ENCODE peak calls at places on chromosomes 11 and 22, in six cellular contexts. I is suprapubic skin; C is IMR-90; W is fibroblast of mammary gland; A is tibial artery; D is CD4-positive, alpha-beta T cell. O is an unnamed sample.

GRCh38 chr11:9265211-9266131 is at the start of gene DENND5A:
- DNase-seq in I (peak; percentile 89), D (peak; percentile 27), W (peak; percentile 74), C (peak; percentile 83), A (peak; percentile 91), O (peak; percentile 98)

GRCh38 chr11:28619870-28620540 is 511.8 kb downstream of the METTL15 start:
- DNase-seq in D (no peak), W (peak; percentile 14), A (no peak), I (no peak), C (peak; percentile 83), O (no peak)

GRCh38 chr11:116529681-116530080 is 243.1 kb downstream of the BUD13 start:
- DNase-seq in I (no peak), A (no peak), C (no peak), W (no peak), D (no peak), O (no peak)

GRCh38 chr11:61711493-61711892 is 31.3 kb downstream of the DAGLA start:
- DNase-seq in A (no peak), I (no peak), C (no peak), W (no peak), D (no peak), O (peak; percentile 70)

GRCh38 chr22:25357056-25357455 is 137.6 kb downstream of the CRYBB2 start:
- DNase-seq in D (no peak), A (peak; percentile 47), C (no peak), W (no peak), I (peak; percentile 50), O (no peak)

GRCh38 chr22:37607912-37608476 is 640 bp upstream of the GGA1 start:
- DNase-seq in W (no peak), I (no peak), A (no peak), D (no peak), C (no peak), O (no peak)

GRCh38 chr11:65427691-65428577 is 5.3 kb downstream of the NEAT1 start:
- DNase-seq in I (peak; percentile 71), W (peak; percentile 88), C (peak; percentile 78), D (peak; percentile 19), A (peak; percentile 69), O (no peak)

GRCh38 chr11:32382339-32383049 is 52.8 kb downstream of the WT1 start:
- DNase-seq in W (no peak), A (no peak), C (no peak), D (no peak), I (no peak), O (no peak)

GRCh38 chr11:118790357-118791014 is 478 bp downstream of the DDX6 start:
- DNase-seq in D (peak; percentile 46), C (peak; percentile 56), I (peak; percentile 84), W (peak; percentile 71), A (peak; percentile 85), O (peak; percentile 39)

GRCh38 chr11:101049123-101049522 is 80.5 kb downstream of the PGR start:
- DNase-seq in C (no peak), I (no peak), W (no peak), D (no peak), A (no peak), O (no peak)

GRCh38 chr11:9015677-9016076 is 11.9 kb upstream of the NRIP3 start:
- DNase-seq in A (peak; percentile 71), C (peak; percentile 78), W (peak; percentile 83), D (peak; percentile 45), I (peak; percentile 70), O (peak; percentile 45)

GRCh38 chr11:65575568-65576231 is at the start of gene EHBP1L1:
- DNase-seq in I (no peak), W (peak; percentile 58), A (peak; percentile 91), C (peak; percentile 28), D (peak; percentile 70), O (no peak)

GRCh38 chr22:29245626-29246385 is 22.0 kb downstream of the RHBDD3 start:
- DNase-seq in D (peak; percentile 49), W (peak; percentile 63), A (peak; percentile 78), C (peak; percentile 54), I (no peak), O (no peak)

GRCh38 chr11:112655386-112655785 is 305.8 kb upstream of the NCAM1 start:
- DNase-seq in C (peak; percentile 2), W (peak; percentile 88), A (peak; percentile 80), D (no peak), I (no peak), O (no peak)

GRCh38 chr22:46995501-46996360 is 233.3 kb downstream of the TBC1D22A start:
- DNase-seq in A (no peak), W (no peak), C (no peak), D (no peak), I (no peak), O (no peak)

GRCh38 chr22:46998346-46998745 is 235.9 kb downstream of the TBC1D22A start:
- DNase-seq in D (no peak), C (no peak), A (no peak), W (no peak), I (peak; percentile 11), O (no peak)

GRCh38 chr22:46994983-46995382 is 232.5 kb downstream of the TBC1D22A start:
- DNase-seq in W (no peak), I (no peak), C (no peak), A (no peak), D (no peak), O (no peak)

GRCh38 chr22:46997311-46997970 is 235.0 kb downstream of the TBC1D22A start:
- DNase-seq in A (no peak), C (no peak), W (no peak), I (no peak), D (no peak), O (no peak)

GRCh38 chr22:46996595-46997310 is 234.3 kb downstream of the TBC1D22A start:
- DNase-seq in A (no peak), I (no peak), C (no peak), W (no peak), D (no peak), O (no peak)
- TF ChIP-seq CTCF in A (no peak), I (no peak), C (peak; percentile 9), W (peak; percentile 19), D (no peak), O (no peak)

GRCh38 chr11:13486926-13487660 is 8.7 kb downstream of the PTH start:
- DNase-seq in D (peak; percentile 49), I (no peak), A (no peak), W (peak; percentile 9), C (no peak), O (no peak)

DNA sequence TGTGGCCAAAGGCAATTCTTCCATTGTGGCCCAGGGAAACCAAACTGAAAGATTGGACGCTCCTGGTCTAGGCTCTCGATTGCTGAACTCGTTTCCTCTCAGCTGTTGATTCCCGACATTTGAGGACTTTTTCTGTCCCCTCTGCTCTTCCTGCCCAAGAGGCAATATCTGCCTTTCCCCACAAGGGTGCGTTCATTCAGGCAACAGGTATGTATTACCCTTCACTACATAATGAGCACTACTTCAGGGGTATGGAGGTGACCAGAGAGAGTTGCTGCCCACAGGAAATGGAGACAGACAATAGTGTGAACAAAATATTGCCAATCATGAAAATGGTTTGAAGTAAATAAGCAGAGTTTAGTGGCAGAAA is 8.2 kb downstream of the PTH start:
- DNase-seq in W (peak; percentile 1), I (no peak), D (no peak), C (peak; percentile 3), A (no peak), O (no peak)
- TF ChIP-seq CTCF in W (peak; percentile 29), I (no peak), D (peak; percentile 18), C (peak; percentile 23), A (no peak), O (peak; percentile 0)

GRCh38 chr11:109865558-109866186 is 227.5 kb upstream of the ZC3H12C start:
- DNase-seq in C (no peak), W (no peak), A (no peak), D (no peak), I (no peak), O (no peak)
- TF ChIP-seq CTCF in C (no peak), W (no peak), A (no peak), D (no peak), I (no peak), O (peak; percentile 55)

GRCh38 chr11:115501504-115501894 is 2.7 kb downstream of the CADM1 start:
- DNase-seq in C (no peak), D (no peak), A (no peak), I (no peak), W (no peak), O (no peak)
- TF ChIP-seq CTCF in C (no peak), D (no peak), A (no peak), I (no peak), W (no peak), O (no peak)

GRCh38 chr11:1505480-1505879 is 18.9 kb upstream of the MOB2 start:
- DNase-seq in D (no peak), W (no peak), I (no peak), C (no peak), A (peak; percentile 62), O (no peak)
- TF ChIP-seq CTCF in D (no peak), W (no peak), I (no peak), C (no peak), A (no peak), O (no peak)

GRCh38 chr11:12577746-12578644 is 96.2 kb upstream of the TEAD1 start:
- DNase-seq in A (no peak), C (no peak), I (no peak), W (no peak), D (no peak), O (peak; percentile 30)
- TF ChIP-seq CTCF in A (no peak), C (no peak), I (no peak), W (no peak), D (no peak), O (no peak)

GRCh38 chr11:67732045-67732787 is 57.8 kb upstream of the ALDH3B2 start:
- DNase-seq in I (no peak), A (no peak), W (no peak), D (peak; percentile 60), C (no peak), O (peak; percentile 58)
- TF ChIP-seq CTCF in I (no peak), A (no peak), W (peak; percentile 29), D (peak; percentile 44), C (peak; percentile 25), O (peak; percentile 72)

GRCh38 chr11:46117842-46118241 is 3.4 kb downstream of the PHF21A start:
- DNase-seq in A (no peak), C (no peak), D (no peak), I (no peak), W (no peak), O (no peak)
- TF ChIP-seq CTCF in A (no peak), C (peak; percentile 32), D (peak; percentile 20), I (no peak), W (peak; percentile 46), O (peak; percentile 38)